ENCODE peak calls at places on chromosome 2, in ten cellular contexts. One of them, this sample, is unnamed.

GRCh38 chr2:195612515-195613495 is 44.2 kb upstream of the SLC39A10 start:
- DNase-seq in IMR-90: peak
- DNase-seq in PC-9: peak
- DNase-seq in GM23338: peak
- DNase-seq in neural progenitor cell: peak
- DNase-seq in astrocyte: peak
- DNase-seq in SK-N-SH: no peak
- DNase-seq in OCI-LY7: no peak
- DNase-seq in trophoblast cell: peak
- DNase-seq in mesenchymal stem cell: peak
- DNase-seq in this sample: peak

GRCh38 chr2:20574930-20575329 is 76.0 kb downstream of the HS1BP3 start:
- DNase-seq in IMR-90: no peak
- DNase-seq in PC-9: no peak
- DNase-seq in GM23338: no peak
- DNase-seq in neural progenitor cell: no peak
- DNase-seq in astrocyte: no peak
- DNase-seq in SK-N-SH: no peak
- DNase-seq in OCI-LY7: no peak
- DNase-seq in trophoblast cell: no peak
- DNase-seq in mesenchymal stem cell: no peak
- DNase-seq in this sample: no peak

GRCh38 chr2:6872412-6872811 is 5.2 kb upstream of the RSAD2 start:
- DNase-seq in IMR-90: no peak
- DNase-seq in PC-9: no peak
- DNase-seq in GM23338: no peak
- DNase-seq in neural progenitor cell: no peak
- DNase-seq in astrocyte: no peak
- DNase-seq in SK-N-SH: no peak
- DNase-seq in OCI-LY7: no peak
- DNase-seq in trophoblast cell: no peak
- DNase-seq in mesenchymal stem cell: no peak
- DNase-seq in this sample: no peak

GRCh38 chr2:107728586-107728985 is 98.1 kb upstream of the RGPD4 start:
- DNase-seq in IMR-90: no peak
- DNase-seq in PC-9: no peak
- DNase-seq in GM23338: no peak
- DNase-seq in neural progenitor cell: no peak
- DNase-seq in astrocyte: no peak
- DNase-seq in SK-N-SH: no peak
- DNase-seq in OCI-LY7: no peak
- DNase-seq in trophoblast cell: peak
- DNase-seq in mesenchymal stem cell: no peak
- DNase-seq in this sample: no peak

GRCh38 chr2:20838016-20838415 is 15.1 kb upstream of the LDAH start:
- DNase-seq in IMR-90: no peak
- DNase-seq in PC-9: no peak
- DNase-seq in GM23338: no peak
- DNase-seq in neural progenitor cell: no peak
- DNase-seq in astrocyte: no peak
- DNase-seq in SK-N-SH: no peak
- DNase-seq in OCI-LY7: no peak
- DNase-seq in trophoblast cell: no peak
- DNase-seq in mesenchymal stem cell: no peak
- DNase-seq in this sample: no peak

GRCh38 chr2:953408-953807 is 2.8 kb downstream of the SNTG2 start:
- DNase-seq in IMR-90: no peak
- DNase-seq in PC-9: no peak
- DNase-seq in GM23338: no peak
- DNase-seq in neural progenitor cell: no peak
- DNase-seq in astrocyte: no peak
- DNase-seq in SK-N-SH: no peak
- DNase-seq in OCI-LY7: no peak
- DNase-seq in trophoblast cell: no peak
- DNase-seq in mesenchymal stem cell: no peak
- DNase-seq in this sample: peak

GRCh38 chr2:152594022-152594712 is 123.1 kb downstream of the PRPF40A start:
- DNase-seq in IMR-90: no peak
- DNase-seq in PC-9: no peak
- DNase-seq in GM23338: no peak
- DNase-seq in neural progenitor cell: no peak
- DNase-seq in astrocyte: no peak
- DNase-seq in SK-N-SH: no peak
- DNase-seq in OCI-LY7: peak
- DNase-seq in trophoblast cell: peak
- DNase-seq in mesenchymal stem cell: no peak
- DNase-seq in this sample: peak

GRCh38 chr2:178452334-178452733 is 1.2 kb downstream of the PJVK start:
- DNase-seq in IMR-90: no peak
- DNase-seq in PC-9: no peak
- DNase-seq in GM23338: no peak
- DNase-seq in neural progenitor cell: no peak
- DNase-seq in astrocyte: no peak
- DNase-seq in SK-N-SH: no peak
- DNase-seq in OCI-LY7: no peak
- DNase-seq in trophoblast cell: no peak
- DNase-seq in mesenchymal stem cell: no peak
- DNase-seq in this sample: no peak

GRCh38 chr2:159484537-159484936 is 131.8 kb downstream of the BAZ2B start:
- DNase-seq in IMR-90: no peak
- DNase-seq in PC-9: no peak
- DNase-seq in GM23338: no peak
- DNase-seq in neural progenitor cell: no peak
- DNase-seq in astrocyte: no peak
- DNase-seq in SK-N-SH: no peak
- DNase-seq in OCI-LY7: no peak
- DNase-seq in trophoblast cell: no peak
- DNase-seq in mesenchymal stem cell: no peak
- DNase-seq in this sample: no peak

GRCh38 chr2:9952286-9952737 is 819 bp downstream of the GRHL1 start:
- DNase-seq in IMR-90: no peak
- DNase-seq in PC-9: no peak
- DNase-seq in GM23338: peak
- DNase-seq in neural progenitor cell: no peak
- DNase-seq in astrocyte: no peak
- DNase-seq in SK-N-SH: no peak
- DNase-seq in OCI-LY7: no peak
- DNase-seq in trophoblast cell: peak
- DNase-seq in mesenchymal stem cell: no peak
- DNase-seq in this sample: no peak

GRCh38 chr2:156689945-156690344 is 253.8 kb downstream of the GPD2 start:
- DNase-seq in IMR-90: no peak
- DNase-seq in PC-9: no peak
- DNase-seq in GM23338: no peak
- DNase-seq in neural progenitor cell: no peak
- DNase-seq in astrocyte: no peak
- DNase-seq in SK-N-SH: no peak
- DNase-seq in OCI-LY7: no peak
- DNase-seq in trophoblast cell: no peak
- DNase-seq in mesenchymal stem cell: no peak
- DNase-seq in this sample: no peak

GRCh38 chr2:156687715-156688114 is 251.5 kb downstream of the GPD2 start:
- DNase-seq in IMR-90: peak
- DNase-seq in PC-9: no peak
- DNase-seq in GM23338: no peak
- DNase-seq in neural progenitor cell: no peak
- DNase-seq in astrocyte: no peak
- DNase-seq in SK-N-SH: no peak
- DNase-seq in OCI-LY7: no peak
- DNase-seq in trophoblast cell: peak
- DNase-seq in mesenchymal stem cell: no peak
- DNase-seq in this sample: peak

GRCh38 chr2:156695020-156695419 is 258.8 kb downstream of the GPD2 start:
- DNase-seq in IMR-90: no peak
- DNase-seq in PC-9: no peak
- DNase-seq in GM23338: no peak
- DNase-seq in neural progenitor cell: no peak
- DNase-seq in astrocyte: no peak
- DNase-seq in SK-N-SH: no peak
- DNase-seq in OCI-LY7: no peak
- DNase-seq in trophoblast cell: no peak
- DNase-seq in mesenchymal stem cell: no peak
- DNase-seq in this sample: no peak

GRCh38 chr2:156687126-156687525 is 250.9 kb downstream of the GPD2 start:
- DNase-seq in IMR-90: no peak
- DNase-seq in PC-9: no peak
- DNase-seq in GM23338: no peak
- DNase-seq in neural progenitor cell: no peak
- DNase-seq in astrocyte: no peak
- DNase-seq in SK-N-SH: no peak
- DNase-seq in OCI-LY7: no peak
- DNase-seq in trophoblast cell: no peak
- DNase-seq in mesenchymal stem cell: no peak
- DNase-seq in this sample: no peak

DNA sequence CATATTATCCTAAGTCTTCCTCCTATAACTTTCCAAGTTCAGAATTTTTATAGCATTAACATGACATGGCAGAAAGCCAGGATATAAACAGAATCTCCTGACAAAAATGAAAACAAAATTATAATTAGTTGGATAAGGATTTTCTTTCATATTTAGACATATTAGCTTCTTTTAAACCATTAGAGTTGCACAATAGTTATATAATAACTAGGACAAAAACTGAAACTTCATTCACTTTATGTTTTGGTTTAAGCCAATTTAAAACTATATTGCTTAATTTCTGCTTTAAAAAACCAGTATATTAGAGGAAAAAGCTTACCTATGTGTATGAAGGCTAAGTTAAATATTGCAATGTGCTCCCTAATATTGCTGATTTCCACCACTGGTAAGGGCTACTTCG is 254.8 kb downstream of the GPD2 start:
- DNase-seq in IMR-90: no peak
- DNase-seq in PC-9: no peak
- DNase-seq in GM23338: no peak
- DNase-seq in neural progenitor cell: no peak
- DNase-seq in astrocyte: no peak
- DNase-seq in SK-N-SH: no peak
- DNase-seq in OCI-LY7: no peak
- DNase-seq in trophoblast cell: no peak
- DNase-seq in mesenchymal stem cell: no peak
- DNase-seq in this sample: no peak
- H3K27ac ChIP-seq in IMR-90: no peak
- H3K27ac ChIP-seq in PC-9: no peak
- H3K27ac ChIP-seq in GM23338: no peak
- H3K27ac ChIP-seq in neural progenitor cell: no peak
- H3K27ac ChIP-seq in astrocyte: no peak
- H3K27ac ChIP-seq in SK-N-SH: no peak
- H3K27ac ChIP-seq in OCI-LY7: no peak
- H3K27ac ChIP-seq in trophoblast cell: no peak
- H3K27ac ChIP-seq in mesenchymal stem cell: no peak
- H3K27ac ChIP-seq in this sample: no peak

GRCh38 chr2:96869824-96870630 is at the start of gene SEMA4C:
- DNase-seq in IMR-90: no peak
- DNase-seq in PC-9: no peak
- DNase-seq in GM23338: peak
- DNase-seq in neural progenitor cell: peak
- DNase-seq in astrocyte: no peak
- DNase-seq in SK-N-SH: peak
- DNase-seq in OCI-LY7: no peak
- DNase-seq in trophoblast cell: peak
- DNase-seq in mesenchymal stem cell: peak
- DNase-seq in this sample: peak
- H2AFZ ChIP-seq in IMR-90: peak
- H2AFZ ChIP-seq in PC-9: peak
- H2AFZ ChIP-seq in GM23338: peak
- H2AFZ ChIP-seq in neural progenitor cell: peak
- H2AFZ ChIP-seq in astrocyte: peak
- H2AFZ ChIP-seq in SK-N-SH: peak
- H2AFZ ChIP-seq in OCI-LY7: no peak
- H2AFZ ChIP-seq in trophoblast cell: peak
- H2AFZ ChIP-seq in mesenchymal stem cell: peak
- H2AFZ ChIP-seq in this sample: peak

DNA sequence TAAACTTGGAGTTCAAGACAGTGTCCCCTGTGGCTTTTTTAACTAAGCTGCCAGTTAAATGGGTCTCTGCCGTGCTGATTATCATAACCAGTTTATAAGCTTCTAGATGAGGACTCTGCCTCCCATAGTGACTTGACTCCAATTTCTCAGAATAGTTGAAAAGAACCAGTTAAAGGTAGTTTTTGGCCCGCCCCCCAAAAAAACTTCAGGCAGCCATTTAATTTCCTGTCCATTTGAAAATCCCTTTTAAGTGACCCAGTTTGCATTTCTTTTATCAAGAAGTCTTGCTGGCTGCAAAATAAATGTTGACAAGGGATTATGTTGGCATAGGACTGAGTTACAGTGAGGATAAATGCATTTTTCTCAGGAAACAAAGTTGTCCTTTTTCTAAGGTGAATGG is 2.3 kb downstream of the SLC20A1 start:
- DNase-seq in IMR-90: no peak
- DNase-seq in PC-9: no peak
- DNase-seq in GM23338: no peak
- DNase-seq in neural progenitor cell: no peak
- DNase-seq in astrocyte: no peak
- DNase-seq in SK-N-SH: no peak
- DNase-seq in OCI-LY7: no peak
- DNase-seq in trophoblast cell: no peak
- DNase-seq in mesenchymal stem cell: no peak
- DNase-seq in this sample: no peak
- H3K4me3 ChIP-seq in IMR-90: no peak
- H3K4me3 ChIP-seq in PC-9: peak
- H3K4me3 ChIP-seq in GM23338: peak
- H3K4me3 ChIP-seq in neural progenitor cell: no peak
- H3K4me3 ChIP-seq in astrocyte: peak
- H3K4me3 ChIP-seq in SK-N-SH: peak
- H3K4me3 ChIP-seq in OCI-LY7: peak
- H3K4me3 ChIP-seq in trophoblast cell: no peak
- H3K4me3 ChIP-seq in mesenchymal stem cell: no peak
- H3K4me3 ChIP-seq in this sample: peak

DNA sequence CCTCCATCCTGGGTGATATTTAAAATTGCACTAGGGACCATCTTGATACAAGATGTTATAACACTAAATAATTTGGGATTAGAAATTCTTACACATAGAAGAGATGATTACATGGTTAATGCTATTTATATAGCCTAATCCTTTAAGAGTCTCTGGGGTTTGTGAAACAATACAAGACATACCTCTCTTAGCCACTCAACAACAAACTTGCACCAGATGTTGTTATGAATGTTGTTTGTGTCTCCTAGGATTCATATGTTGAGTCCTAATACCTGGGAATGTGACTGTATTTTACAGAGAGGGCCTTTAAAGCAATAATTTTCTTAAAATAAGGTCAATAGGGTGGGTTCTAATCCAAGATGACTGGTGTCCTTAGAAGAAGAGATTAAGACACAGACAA is 678.3 kb downstream of the NYAP2 start:
- DNase-seq in IMR-90: no peak
- DNase-seq in PC-9: no peak
- DNase-seq in GM23338: no peak
- DNase-seq in neural progenitor cell: no peak
- DNase-seq in astrocyte: no peak
- DNase-seq in SK-N-SH: no peak
- DNase-seq in OCI-LY7: no peak
- DNase-seq in trophoblast cell: no peak
- DNase-seq in mesenchymal stem cell: no peak
- DNase-seq in this sample: no peak
- H3K27ac ChIP-seq in IMR-90: no peak
- H3K27ac ChIP-seq in PC-9: no peak
- H3K27ac ChIP-seq in GM23338: no peak
- H3K27ac ChIP-seq in neural progenitor cell: no peak
- H3K27ac ChIP-seq in astrocyte: peak
- H3K27ac ChIP-seq in SK-N-SH: peak
- H3K27ac ChIP-seq in OCI-LY7: no peak
- H3K27ac ChIP-seq in trophoblast cell: no peak
- H3K27ac ChIP-seq in mesenchymal stem cell: no peak
- H3K27ac ChIP-seq in this sample: no peak